ENCODE peak calls at places on chromosome 4, in six cellular contexts. L, B, U, C, V and A are unnamed samples.

GRCh38 chr4:153081693-153082092 is 122.5 kb upstream of the TRIM2 start:
- DNase-seq in L (no peak), B (no peak), U (no peak), C (no peak), V (no peak), A (no peak)

GRCh38 chr4:10020871-10021676 is at the start of gene SLC2A9:
- DNase-seq in L (no peak), B (no peak), U (no peak), C (no peak), V (peak; percentile 39), A (no peak)

GRCh38 chr4:147984065-147984777 is 252.3 kb downstream of the ARHGAP10 start:
- DNase-seq in L (no peak), B (peak; percentile 8), U (no peak), C (peak; percentile 28), V (peak; percentile 87), A (peak; percentile 45)

GRCh38 chr4:92969650-92970370 is 666.0 kb downstream of the GRID2 start:
- DNase-seq in L (peak; percentile 94), B (no peak), U (no peak), C (peak; percentile 60), V (no peak), A (no peak)

GRCh38 chr4:126230244-126230643 is 915.5 kb downstream of the FAT4 start:
- DNase-seq in L (no peak), B (no peak), U (no peak), C (no peak), V (no peak), A (no peak)

GRCh38 chr4:102694791-102695190 is 66.0 kb downstream of the MANBA start:
- DNase-seq in L (no peak), B (no peak), U (no peak), C (no peak), V (no peak), A (no peak)

GRCh38 chr4:4472344-4472958 is 69.4 kb downstream of the STX18 start:
- DNase-seq in L (no peak), B (no peak), U (no peak), C (no peak), V (no peak), A (no peak)

GRCh38 chr4:2787230-2788100 is 5.4 kb upstream of the SH3BP2 start:
- DNase-seq in L (no peak), B (peak; percentile 86), U (peak; percentile 75), C (no peak), V (peak; percentile 69), A (peak; percentile 83)

GRCh38 chr4:124427095-124427767 is 285.3 kb downstream of the ANKRD50 start:
- DNase-seq in L (no peak), B (no peak), U (no peak), C (no peak), V (no peak), A (no peak)

GRCh38 chr4:1026115-1026514 is 14.7 kb downstream of the FGFRL1 start:
- DNase-seq in L (no peak), B (peak; percentile 80), U (no peak), C (no peak), V (peak; percentile 83), A (peak; percentile 94)

GRCh38 chr4:31204895-31205294 is 484.7 kb downstream of the PCDH7 start:
- DNase-seq in L (no peak), B (no peak), U (no peak), C (no peak), V (no peak), A (no peak)

GRCh38 chr4:107564326-107564725 is 155.7 kb downstream of the PAPSS1 start:
- DNase-seq in L (peak; percentile 86), B (no peak), U (no peak), C (no peak), V (peak; percentile 62), A (no peak)

GRCh38 chr4:146202665-146203064 is 11.7 kb upstream of the REELD1 start:
- DNase-seq in L (no peak), B (no peak), U (no peak), C (no peak), V (no peak), A (no peak)

GRCh38 chr4:128553665-128554515 is 255.6 kb upstream of the JADE1 start:
- DNase-seq in L (no peak), B (no peak), U (no peak), C (no peak), V (no peak), A (no peak)

GRCh38 chr4:161829631-161830030 is 334.2 kb downstream of the FSTL5 start:
- DNase-seq in L (no peak), B (no peak), U (no peak), C (no peak), V (no peak), A (no peak)

GRCh38 chr4:67886281-67886680 is 2.5 kb upstream of the TMPRSS11D start:
- DNase-seq in L (no peak), B (no peak), U (no peak), C (peak; percentile 24), V (no peak), A (no peak)

GRCh38 chr4:32002037-32002747 is 1282.0 kb downstream of the PCDH7 start:
- DNase-seq in L (no peak), B (no peak), U (no peak), C (no peak), V (no peak), A (no peak)

GRCh38 chr4:39970559-39971270 is 7.0 kb downstream of the PDS5A start:
- DNase-seq in L (no peak), B (peak; percentile 40), U (peak; percentile 63), C (no peak), V (peak; percentile 78), A (no peak)

GRCh38 chr4:3805731-3806130 is 39.5 kb downstream of the ADRA2C start:
- DNase-seq in L (no peak), B (no peak), U (no peak), C (no peak), V (no peak), A (no peak)

GRCh38 chr4:82509029-82509428 is 52.8 kb downstream of the TMEM150C start:
- DNase-seq in L (no peak), B (no peak), U (no peak), C (no peak), V (no peak), A (no peak)

GRCh38 chr4:33959519-33959918 is 2284.8 kb downstream of the ARAP2 start:
- DNase-seq in L (peak; percentile 73), B (no peak), U (no peak), C (peak; percentile 55), V (no peak), A (no peak)

DNA sequence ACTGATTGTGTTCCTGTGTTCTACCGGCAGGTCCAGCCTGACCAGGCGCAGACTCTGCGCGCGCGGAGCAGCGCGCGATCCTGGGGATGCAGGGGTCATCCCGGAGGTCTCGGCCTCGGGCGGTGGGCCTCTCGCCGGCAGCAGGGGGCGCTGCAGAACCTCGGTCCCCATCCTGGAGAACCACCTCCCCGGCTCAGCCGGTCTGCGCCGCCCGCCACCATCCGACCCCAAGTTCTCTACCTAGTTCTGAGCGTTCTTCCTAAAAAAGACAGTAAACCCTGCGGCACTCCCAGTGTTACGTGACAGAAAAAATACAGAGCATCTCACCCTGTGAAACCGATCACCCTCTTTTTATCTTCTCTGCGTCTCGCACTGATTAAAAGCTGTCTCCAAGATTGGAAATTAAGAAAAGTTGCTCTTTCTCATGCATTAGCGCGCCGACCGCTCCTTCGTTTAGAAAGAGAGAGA is 1.6 kb downstream of the TRPC3 start:
- DNase-seq in L (peak; percentile 53), B (peak; percentile 88), U (peak; percentile 90), C (peak; percentile 16), V (peak; percentile 97), A (peak; percentile 89)
- TF ChIP-seq CTCF in L (peak; percentile 84), B (peak; percentile 62), U (peak; percentile 71), C (peak; percentile 87), V (peak; percentile 98), A (peak; percentile 90)

GRCh38 chr4:169025184-169025583 is 15.1 kb upstream of the CBR4 start:
- DNase-seq in L (no peak), B (no peak), U (no peak), C (no peak), V (no peak), A (peak; percentile 3)

GRCh38 chr4:169030575-169030982 is 20.5 kb upstream of the CBR4 start:
- DNase-seq in L (no peak), B (no peak), U (no peak), C (no peak), V (no peak), A (no peak)

GRCh38 chr4:169029947-169030346 is 19.9 kb upstream of the CBR4 start:
- DNase-seq in L (no peak), B (no peak), U (no peak), C (no peak), V (no peak), A (no peak)

GRCh38 chr4:169027663-169028062 is 17.6 kb upstream of the CBR4 start:
- DNase-seq in L (no peak), B (no peak), U (no peak), C (no peak), V (no peak), A (no peak)

GRCh38 chr4:169024762-169025161 is 14.7 kb upstream of the CBR4 start:
- DNase-seq in L (no peak), B (peak; percentile 26), U (no peak), C (peak; percentile 30), V (no peak), A (peak; percentile 66)
- TF ChIP-seq CTCF in L (peak; percentile 62), B (peak; percentile 41), U (peak; percentile 63), C (peak; percentile 76), V (peak; percentile 56), A (peak; percentile 74)

DNA sequence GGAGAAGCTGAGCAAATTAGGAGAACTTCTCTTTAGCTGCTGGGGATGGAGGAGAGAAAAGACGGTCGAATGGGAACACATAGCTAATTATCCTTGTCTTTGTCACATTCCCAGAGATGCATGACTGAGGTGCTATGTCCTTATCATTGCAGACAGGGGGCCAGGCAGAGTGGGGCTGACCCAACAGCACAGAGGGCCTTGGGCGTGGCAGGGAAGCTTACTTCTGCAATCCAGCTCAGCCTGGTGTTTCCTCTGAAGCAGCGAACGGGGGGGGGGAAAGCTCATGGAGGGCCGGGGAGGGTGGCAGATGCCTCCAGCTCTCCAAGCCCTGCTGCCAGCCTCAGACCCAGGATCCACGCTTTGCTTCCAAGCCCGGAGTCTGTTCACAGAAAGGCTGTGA is 50.8 kb upstream of the HOPX start:
- DNase-seq in L (no peak), B (peak; percentile 7), U (peak; percentile 75), C (no peak), V (peak; percentile 68), A (no peak)
- TF ChIP-seq CTCF in L (no peak), B (no peak), U (no peak), C (no peak), V (peak; percentile 35), A (no peak)

GRCh38 chr4:6548201-6548881 is 26.6 kb upstream of the MAN2B2 start:
- DNase-seq in L (no peak), B (no peak), U (no peak), C (peak; percentile 63), V (peak; percentile 88), A (no peak)
- TF ChIP-seq CTCF in L (peak; percentile 39), B (no peak), U (no peak), C (peak; percentile 64), V (peak; percentile 73), A (peak; percentile 23)